ENCODE peak calls at places on chromosomes 5 and 9, in four cellular contexts. N is cardiac muscle cell; L is activated gamma-delta T cell treated with anti-CD3 and anti-CD28 coated beads, Interleukin-2, amount 50 U/mL, for 16 hours; Q is AG08396. H is an unnamed sample.

GRCh38 chr5:31270396-31270795 is 76.9 kb downstream of the CDH6 start:
- DNase-seq in N (peak), L (no peak), Q (no peak), H (peak)

GRCh38 chr9:16207161-16207560 is 654.3 kb downstream of the CCDC171 start:
- DNase-seq in N (no peak), L (no peak), Q (peak), H (peak)

GRCh38 chr9:5611321-5612186 is 17.4 kb upstream of the RIC1 start:
- DNase-seq in N (no peak), L (no peak), Q (no peak), H (no peak)

GRCh38 chr5:135951257-135951656 is 3.5 kb downstream of the LECT2 start:
- DNase-seq in N (no peak), L (no peak), Q (no peak), H (no peak)

GRCh38 chr9:81022177-81022576 is 667.2 kb downstream of the TLE1 start:
- DNase-seq in N (no peak), L (no peak), Q (peak), H (no peak)

GRCh38 chr5:167850901-167851300 is 440.5 kb upstream of the WWC1 start:
- DNase-seq in N (no peak), L (no peak), Q (no peak), H (peak)

GRCh38 chr9:89178162-89179120 is at the start of gene SHC3:
- DNase-seq in N (peak), L (no peak), Q (peak), H (peak)

GRCh38 chr5:96008987-96009647 is 47.5 kb upstream of the ELL2 start:
- DNase-seq in N (no peak), L (no peak), Q (no peak), H (no peak)

GRCh38 chr9:98968596-98969337 is 25.1 kb downstream of the COL15A1 start:
- DNase-seq in N (no peak), L (no peak), Q (no peak), H (no peak)

GRCh38 chr5:178467261-178468195 is 122.7 kb downstream of the COL23A1 start:
- DNase-seq in N (no peak), L (no peak), Q (peak), H (no peak)

GRCh38 chr9:130275156-130275555 is 9.6 kb downstream of the HMCN2 start:
- DNase-seq in N (no peak), L (no peak), Q (no peak), H (no peak)

GRCh38 chr5:43780586-43780985 is 177.6 kb downstream of the NNT start:
- DNase-seq in N (no peak), L (no peak), Q (peak), H (no peak)

GRCh38 chr9:127763918-127764384 is 14.5 kb downstream of the SH2D3C start:
- DNase-seq in N (no peak), L (no peak), Q (no peak), H (no peak)

GRCh38 chr5:61167382-61167781 is 5.1 kb upstream of the SMIM15 start:
- DNase-seq in N (no peak), L (no peak), Q (peak), H (peak)

GRCh38 chr9:79256691-79257213 is 315.0 kb upstream of the TLE4 start:
- DNase-seq in N (no peak), L (no peak), Q (peak), H (peak)

GRCh38 chr5:80921026-80921425 is 39.1 kb upstream of the RASGRF2 start:
- DNase-seq in N (peak), L (no peak), Q (no peak), H (no peak)

GRCh38 chr5:98796197-98796972 is 22.9 kb downstream of the RGMB start:
- DNase-seq in N (peak), L (peak), Q (peak), H (peak)

GRCh38 chr5:38465045-38465444 is 91.4 kb downstream of the LIFR start:
- DNase-seq in N (no peak), L (no peak), Q (no peak), H (no peak)